ENCODE peak calls at places on chromosomes 7 and 10, in ten cellular contexts. G, H, J, B, P, F, K, X, U and W are unnamed samples.

GRCh38 chr7:72416846-72417245 is 4.7 kb upstream of the CALN1 start:
- DNase-seq in K (no peak), J (no peak), G (no peak), X (no peak), P (no peak), B (no peak), U (no peak), H (no peak), F (no peak), W (no peak)

GRCh38 chr10:130652544-130652943 is 516.4 kb downstream of the GLRX3 start:
- DNase-seq in X (no peak), P (no peak), K (no peak), G (no peak), H (no peak), J (peak; percentile 1), F (no peak), B (no peak), U (no peak), W (no peak)

GRCh38 chr7:41507686-41508268 is 195.1 kb downstream of the INHBA start:
- DNase-seq in G (no peak), P (no peak), U (no peak), K (no peak), F (no peak), B (no peak), J (no peak), H (no peak), X (no peak), W (no peak)

GRCh38 chr10:30820282-30820991 is 190.9 kb upstream of the LYZL2 start:
- DNase-seq in K (no peak), G (no peak), X (no peak), J (no peak), H (peak; percentile 86), F (no peak), P (no peak), U (no peak), B (no peak), W (no peak)

GRCh38 chr7:22663319-22663718 is 63.7 kb upstream of the IL6 start:
- DNase-seq in J (no peak), H (no peak), F (no peak), G (no peak), U (no peak), B (no peak), K (no peak), P (no peak), X (no peak), W (no peak)

GRCh38 chr7:106618480-106618879 is 42.5 kb downstream of the CCDC71L start:
- DNase-seq in B (no peak), F (no peak), K (no peak), J (no peak), H (peak; percentile 46), P (no peak), U (no peak), G (peak; percentile 12), X (no peak), W (no peak)

GRCh38 chr10:91210014-91210413 is 10.4 kb upstream of the PCGF5 start:
- DNase-seq in F (no peak), U (no peak), J (no peak), X (no peak), P (no peak), G (no peak), H (no peak), K (peak; percentile 31), B (no peak), W (no peak)

GRCh38 chr7:106425017-106425719 is 140.4 kb upstream of the NAMPT start:
- DNase-seq in K (peak; percentile 59), X (no peak), H (peak; percentile 95), P (peak; percentile 6), U (no peak), G (peak; percentile 99), F (peak; percentile 77), B (peak; percentile 57), J (peak; percentile 100), W (peak; percentile 77)

GRCh38 chr10:71945819-71946474 is 18.2 kb upstream of the CHST3 start:
- DNase-seq in H (no peak), G (no peak), J (no peak), P (no peak), F (no peak), X (no peak), U (no peak), K (no peak), B (no peak), W (no peak)

GRCh38 chr10:117373848-117374505 is 1.3 kb downstream of the PDZD8 start:
- DNase-seq in U (peak; percentile 24), B (peak; percentile 33), H (no peak), J (peak; percentile 43), X (peak; percentile 26), G (peak; percentile 47), P (peak; percentile 26), K (peak; percentile 55), F (peak; percentile 23), W (peak; percentile 26)

GRCh38 chr10:129334326-129334725 is 132.7 kb upstream of the MGMT start:
- DNase-seq in B (no peak), X (no peak), F (no peak), J (no peak), G (no peak), H (no peak), K (no peak), P (no peak), U (no peak), W (no peak)

GRCh38 chr10:59499460-59499859 is 137.1 kb upstream of the FAM13C start:
- DNase-seq in H (no peak), B (no peak), G (no peak), X (no peak), K (no peak), P (no peak), J (no peak), F (no peak), U (no peak), W (no peak)

GRCh38 chr7:148607151-148607661 is 16.6 kb downstream of the C7orf33 start:
- DNase-seq in K (no peak), G (no peak), P (no peak), F (no peak), H (no peak), B (no peak), J (no peak), X (no peak), U (no peak), W (no peak)

GRCh38 chr10:103712898-103713498 is 142.4 kb downstream of the SH3PXD2A start:
- DNase-seq in P (peak; percentile 82), J (peak; percentile 66), G (peak; percentile 73), U (peak; percentile 78), X (peak; percentile 94), B (peak; percentile 71), F (peak; percentile 65), K (peak; percentile 89), H (peak; percentile 79), W (peak; percentile 80)

GRCh38 chr7:30997316-30997715 is 33.6 kb downstream of the GHRHR start:
- DNase-seq in X (no peak), P (no peak), H (peak; percentile 27), G (no peak), K (no peak), J (no peak), U (no peak), B (no peak), F (no peak), W (no peak)

GRCh38 chr10:131896403-131896802 is 4.4 kb upstream of the PPP2R2D start:
- DNase-seq in H (no peak), K (no peak), U (peak; percentile 18), G (no peak), B (no peak), J (no peak), P (no peak), F (peak; percentile 28), X (no peak), W (no peak)